ENCODE peak calls at places on chromosomes 12 and 14, in eight cellular contexts. N is stimulated activated CD8-positive, alpha-beta memory T cell treated with anti-CD3 and anti-CD28 coated beads, Interleukin-4, amount 100 ng/mL, for 24 hours; B is CD4-positive, CD25-positive, alpha-beta regulatory T cell; F is activated CD4-positive, alpha-beta T cell treated with anti-CD3 and anti-CD28 coated beads, Interleukin-2, amount 10 ng/mL, durations not matched to agents 7 days and 5 days; W is activated naive CD8-positive, alpha-beta T cell treated with anti-CD3 and anti-CD28 coated beads, Interleukin-2, amount 10 ng/mL, durations not matched to agents 7 days and 5 days; T is mucosa of descending colon; Z is lower lobe of right lung; P is NCI-H1930. H is an unnamed sample.

GRCh38 chr14:70441641-70442040 is 10.3 kb upstream of the ADAM21 start:
- DNase-seq in N (no peak), B (no peak), F (no peak), W (no peak), T (no peak), Z (no peak), P (no peak), H (no peak)

GRCh38 chr12:116324684-116325664 is 47.5 kb upstream of the MED13L start:
- DNase-seq in N (no peak), B (no peak), F (peak), W (no peak), T (no peak), Z (no peak), P (no peak), H (no peak)

GRCh38 chr12:25241171-25242020 is 9.3 kb downstream of the KRAS start:
- DNase-seq in N (no peak), B (no peak), F (peak), W (no peak), T (no peak), Z (no peak), P (no peak), H (no peak)

GRCh38 chr14:55913324-55914035 is 204.7 kb upstream of the PELI2 start:
- DNase-seq in N (no peak), B (no peak), F (no peak), W (no peak), T (no peak), Z (no peak), P (no peak), H (no peak)

GRCh38 chr12:6608592-6609311 is 1.6 kb upstream of the CHD4 start:
- DNase-seq in N (no peak), B (peak), F (peak), W (peak), T (peak), Z (no peak), P (no peak), H (no peak)

GRCh38 chr12:16349132-16349463 is 1.7 kb downstream of the MGST1 start:
- DNase-seq in N (no peak), B (no peak), F (no peak), W (no peak), T (no peak), Z (peak), P (no peak), H (no peak)

GRCh38 chr14:22411398-22411797 is 177.6 kb downstream of the DAD1 start:
- DNase-seq in N (no peak), B (no peak), F (no peak), W (no peak), T (no peak), Z (no peak), P (no peak), H (no peak)

GRCh38 chr14:60933920-60934655 is 46.8 kb downstream of the TRMT5 start:
- DNase-seq in N (no peak), B (no peak), F (no peak), W (no peak), T (no peak), Z (no peak), P (no peak), H (no peak)

GRCh38 chr14:104717646-104718045 is 6.4 kb upstream of the ADSS1 start:
- DNase-seq in N (no peak), B (no peak), F (no peak), W (no peak), T (no peak), Z (no peak), P (no peak), H (no peak)

GRCh38 chr12:31756977-31757420 is 28.2 kb upstream of the AMN1 start:
- DNase-seq in N (no peak), B (no peak), F (no peak), W (no peak), T (no peak), Z (no peak), P (no peak), H (no peak)

GRCh38 chr14:100788517-100789365 is 37.2 kb upstream of the MEG3 start:
- DNase-seq in N (no peak), B (no peak), F (no peak), W (no peak), T (no peak), Z (no peak), P (no peak), H (no peak)

GRCh38 chr12:127245009-127245408 is 1022.0 kb upstream of the TMEM132C start:
- DNase-seq in N (no peak), B (no peak), F (no peak), W (no peak), T (no peak), Z (no peak), P (no peak), H (no peak)

GRCh38 chr12:52613363-52614030 is 4.9 kb downstream of the KRT73 start:
- DNase-seq in N (no peak), B (no peak), F (peak), W (peak), T (no peak), Z (no peak), P (no peak), H (no peak)

GRCh38 chr14:90580381-90581335 is 183.8 kb downstream of the CALM1 start:
- DNase-seq in N (no peak), B (no peak), F (no peak), W (peak), T (no peak), Z (no peak), P (no peak), H (no peak)

GRCh38 chr12:26434299-26434915 is 239.0 kb downstream of the SSPN start:
- DNase-seq in N (no peak), B (no peak), F (no peak), W (no peak), T (no peak), Z (no peak), P (peak), H (no peak)

GRCh38 chr12:19872745-19873144 is 433.5 kb downstream of the AEBP2 start:
- DNase-seq in N (no peak), B (no peak), F (no peak), W (no peak), T (no peak), Z (no peak), P (no peak), H (no peak)

GRCh38 chr14:106185837-106186233 is 659.5 kb downstream of the TMEM121 start:
- DNase-seq in N (peak), B (no peak), F (peak), W (peak), T (no peak), Z (no peak), P (no peak), H (no peak)

GRCh38 chr12:113850309-113851056 is 115.6 kb downstream of the RBM19 start:
- DNase-seq in N (no peak), B (no peak), F (no peak), W (no peak), T (no peak), Z (no peak), P (no peak), H (no peak)

GRCh38 chr14:28952707-28953106 is 186.1 kb downstream of the FOXG1 start:
- DNase-seq in N (no peak), B (no peak), F (no peak), W (no peak), T (no peak), Z (no peak), P (no peak), H (no peak)

GRCh38 chr12:116216022-116216756 is 61.3 kb downstream of the MED13L start:
- DNase-seq in N (no peak), B (no peak), F (no peak), W (no peak), T (no peak), Z (no peak), P (no peak), H (no peak)

GRCh38 chr12:116542345-116542950 is 16.7 kb upstream of the MAP1LC3B2 start:
- DNase-seq in N (no peak), B (no peak), F (no peak), W (no peak), T (no peak), Z (no peak), P (no peak), H (no peak)

GRCh38 chr12:113467154-113467513 is 4.5 kb downstream of the LHX5 start:
- DNase-seq in N (no peak), B (no peak), F (no peak), W (no peak), T (no peak), Z (no peak), P (no peak), H (no peak)

GRCh38 chr12:10939163-10939562 is at the start of gene TAS2R14:
- DNase-seq in N (no peak), B (no peak), F (no peak), W (no peak), T (no peak), Z (no peak), P (no peak), H (no peak)

GRCh38 chr12:27063250-27063851 is 19.0 kb downstream of the C12orf71 start:
- DNase-seq in N (no peak), B (no peak), F (no peak), W (no peak), T (no peak), Z (no peak), P (no peak), H (no peak)

GRCh38 chr12:120971299-120972180 is 6.8 kb upstream of the HNF1A start:
- DNase-seq in N (no peak), B (no peak), F (peak), W (no peak), T (peak), Z (peak), P (no peak), H (peak)

GRCh38 chr12:59972941-59973340 is 377.1 kb downstream of the SLC16A7 start:
- DNase-seq in N (no peak), B (no peak), F (no peak), W (no peak), T (no peak), Z (no peak), P (no peak), H (no peak)

GRCh38 chr12:68827895-68828294 is 19.9 kb downstream of the MDM2 start:
- DNase-seq in N (no peak), B (no peak), F (no peak), W (no peak), T (no peak), Z (no peak), P (no peak), H (no peak)